ENCODE peak calls at places on chromosomes 6 and 20, in nine cellular contexts. One of them, this sample, is unnamed.

GRCh38 chr6:85460951-85461805 is 11.3 kb downstream of the NT5E start:
- DNase-seq in mesendoderm: no peak
- DNase-seq in left ventricle myocardium inferior: no peak
- DNase-seq in DND-41: peak; percentile 30
- DNase-seq in GM23338: no peak
- DNase-seq in hepatocyte: no peak
- DNase-seq in cardiac muscle cell: no peak
- DNase-seq in IMR-90: no peak
- DNase-seq in heart left ventricle: no peak
- DNase-seq in this sample: peak; percentile 61

GRCh38 chr6:5403076-5403475 is 141.8 kb downstream of the FARS2 start:
- DNase-seq in heart left ventricle: no peak
- DNase-seq in cardiac muscle cell: no peak
- DNase-seq in mesendoderm: no peak
- DNase-seq in left ventricle myocardium inferior: no peak
- DNase-seq in GM23338: no peak
- DNase-seq in IMR-90: no peak
- DNase-seq in hepatocyte: no peak
- DNase-seq in DND-41: no peak
- DNase-seq in this sample: no peak

GRCh38 chr6:137001287-137001976 is 43.3 kb downstream of the IL20RA start:
- DNase-seq in IMR-90: no peak
- DNase-seq in hepatocyte: peak; percentile 55
- DNase-seq in DND-41: no peak
- DNase-seq in mesendoderm: peak; percentile 26
- DNase-seq in cardiac muscle cell: no peak
- DNase-seq in left ventricle myocardium inferior: no peak
- DNase-seq in GM23338: peak; percentile 56
- DNase-seq in heart left ventricle: no peak
- DNase-seq in this sample: no peak

GRCh38 chr6:21079468-21080048 is 514.0 kb upstream of the SOX4 start:
- DNase-seq in heart left ventricle: no peak
- DNase-seq in left ventricle myocardium inferior: no peak
- DNase-seq in hepatocyte: peak; percentile 28
- DNase-seq in IMR-90: peak; percentile 20
- DNase-seq in cardiac muscle cell: no peak
- DNase-seq in DND-41: no peak
- DNase-seq in GM23338: no peak
- DNase-seq in mesendoderm: peak; percentile 94
- DNase-seq in this sample: no peak

GRCh38 chr20:39019805-39020325 is 57.7 kb downstream of the DHX35 start:
- DNase-seq in DND-41: no peak
- DNase-seq in heart left ventricle: no peak
- DNase-seq in GM23338: no peak
- DNase-seq in cardiac muscle cell: no peak
- DNase-seq in IMR-90: no peak
- DNase-seq in left ventricle myocardium inferior: no peak
- DNase-seq in hepatocyte: no peak
- DNase-seq in mesendoderm: no peak
- DNase-seq in this sample: no peak

GRCh38 chr6:29490055-29490454 is 2.3 kb upstream of the MAS1L start:
- DNase-seq in hepatocyte: no peak
- DNase-seq in cardiac muscle cell: no peak
- DNase-seq in mesendoderm: no peak
- DNase-seq in IMR-90: no peak
- DNase-seq in DND-41: no peak
- DNase-seq in GM23338: no peak
- DNase-seq in heart left ventricle: no peak
- DNase-seq in left ventricle myocardium inferior: no peak
- DNase-seq in this sample: no peak

GRCh38 chr6:56732517-56732916 is 89.8 kb upstream of the DST start:
- DNase-seq in cardiac muscle cell: no peak
- DNase-seq in left ventricle myocardium inferior: no peak
- DNase-seq in hepatocyte: no peak
- DNase-seq in IMR-90: no peak
- DNase-seq in mesendoderm: no peak
- DNase-seq in GM23338: no peak
- DNase-seq in heart left ventricle: no peak
- DNase-seq in DND-41: no peak
- DNase-seq in this sample: no peak

GRCh38 chr6:75723382-75723781 is 25.7 kb upstream of the MYO6 start:
- DNase-seq in GM23338: no peak
- DNase-seq in DND-41: no peak
- DNase-seq in heart left ventricle: no peak
- DNase-seq in IMR-90: no peak
- DNase-seq in mesendoderm: peak; percentile 4
- DNase-seq in hepatocyte: no peak
- DNase-seq in left ventricle myocardium inferior: no peak
- DNase-seq in cardiac muscle cell: no peak
- DNase-seq in this sample: no peak

GRCh38 chr6:80028591-80028990 is 24.1 kb downstream of the TTK start:
- DNase-seq in hepatocyte: no peak
- DNase-seq in heart left ventricle: no peak
- DNase-seq in DND-41: no peak
- DNase-seq in left ventricle myocardium inferior: no peak
- DNase-seq in GM23338: no peak
- DNase-seq in mesendoderm: no peak
- DNase-seq in cardiac muscle cell: no peak
- DNase-seq in IMR-90: no peak
- DNase-seq in this sample: no peak

GRCh38 chr6:132733288-132733687 is 19.4 kb upstream of the VNN1 start:
- DNase-seq in DND-41: no peak
- DNase-seq in GM23338: no peak
- DNase-seq in hepatocyte: no peak
- DNase-seq in cardiac muscle cell: no peak
- DNase-seq in left ventricle myocardium inferior: no peak
- DNase-seq in mesendoderm: no peak
- DNase-seq in IMR-90: peak; percentile 17
- DNase-seq in heart left ventricle: no peak
- DNase-seq in this sample: no peak

GRCh38 chr6:170222498-170223471 is 68.1 kb downstream of the DLL1 start:
- DNase-seq in DND-41: no peak
- DNase-seq in GM23338: no peak
- DNase-seq in IMR-90: no peak
- DNase-seq in cardiac muscle cell: no peak
- DNase-seq in left ventricle myocardium inferior: no peak
- DNase-seq in heart left ventricle: peak; percentile 23
- DNase-seq in hepatocyte: no peak
- DNase-seq in mesendoderm: no peak
- DNase-seq in this sample: no peak

DNA sequence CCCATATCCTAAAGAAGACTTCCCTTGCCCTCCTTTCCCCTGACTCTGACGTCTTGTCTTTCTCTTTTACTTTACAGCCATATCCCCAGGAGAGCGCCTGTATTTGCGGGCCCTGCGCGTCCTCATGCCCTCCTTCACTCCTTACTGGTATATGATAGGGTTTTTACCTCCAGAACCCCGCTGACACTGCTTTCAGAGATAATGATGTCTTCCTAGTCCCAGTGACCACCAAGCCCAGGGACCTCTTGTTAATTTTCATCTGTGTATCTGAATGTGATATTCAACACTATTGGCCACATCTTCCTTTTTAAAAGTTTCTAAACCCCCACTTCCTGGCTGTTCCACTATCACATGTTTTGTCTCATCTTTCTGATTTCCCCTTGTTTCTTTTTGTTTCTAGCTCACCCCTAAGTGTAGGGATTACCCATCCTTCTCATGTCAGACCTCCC is 102.0 kb downstream of the HIVEP1 start:
- DNase-seq in cardiac muscle cell: no peak
- DNase-seq in hepatocyte: no peak
- DNase-seq in IMR-90: no peak
- DNase-seq in DND-41: no peak
- DNase-seq in GM23338: no peak
- DNase-seq in heart left ventricle: no peak
- DNase-seq in mesendoderm: no peak
- DNase-seq in left ventricle myocardium inferior: no peak
- DNase-seq in this sample: no peak
- H3K4me1 ChIP-seq in cardiac muscle cell: peaks cover 4% of the 10 kb centered on the region
- H3K4me1 ChIP-seq in hepatocyte: no peaks in the 10 kb centered on the region
- H3K4me1 ChIP-seq in IMR-90: peaks cover 4% of the 10 kb centered on the region
- H3K4me1 ChIP-seq in DND-41: no peaks in the 10 kb centered on the region
- H3K4me1 ChIP-seq in GM23338: peaks cover 15% of the 10 kb centered on the region
- H3K4me1 ChIP-seq in heart left ventricle: no peaks in the 10 kb centered on the region
- H3K4me1 ChIP-seq in mesendoderm: peaks cover 1% of the 10 kb centered on the region
- H3K4me1 ChIP-seq in left ventricle myocardium inferior: peaks cover 21% of the 10 kb centered on the region
- H3K4me1 ChIP-seq in this sample: peaks cover 48% of the 10 kb centered on the region

GRCh38 chr6:52573295-52573694 is 3.6 kb downstream of the TRAM2 start:
- DNase-seq in hepatocyte: no peak
- DNase-seq in cardiac muscle cell: peak; percentile 56
- DNase-seq in heart left ventricle: no peak
- DNase-seq in left ventricle myocardium inferior: no peak
- DNase-seq in mesendoderm: peak; percentile 74
- DNase-seq in IMR-90: no peak
- DNase-seq in GM23338: peak; percentile 73
- DNase-seq in DND-41: no peak
- DNase-seq in this sample: no peak
- H3K4me3 ChIP-seq in hepatocyte: no peak overlapping the region
- H3K4me3 ChIP-seq in cardiac muscle cell: no peak overlapping the region
- H3K4me3 ChIP-seq in heart left ventricle: no peak overlapping the region
- H3K4me3 ChIP-seq in left ventricle myocardium inferior: no peak overlapping the region
- H3K4me3 ChIP-seq in mesendoderm: no peak overlapping the region
- H3K4me3 ChIP-seq in IMR-90: peak overlapping the region; percentile 88
- H3K4me3 ChIP-seq in GM23338: peak overlapping the region; percentile 30
- H3K4me3 ChIP-seq in DND-41: no peak overlapping the region
- H3K4me3 ChIP-seq in this sample: no peak overlapping the region

DNA sequence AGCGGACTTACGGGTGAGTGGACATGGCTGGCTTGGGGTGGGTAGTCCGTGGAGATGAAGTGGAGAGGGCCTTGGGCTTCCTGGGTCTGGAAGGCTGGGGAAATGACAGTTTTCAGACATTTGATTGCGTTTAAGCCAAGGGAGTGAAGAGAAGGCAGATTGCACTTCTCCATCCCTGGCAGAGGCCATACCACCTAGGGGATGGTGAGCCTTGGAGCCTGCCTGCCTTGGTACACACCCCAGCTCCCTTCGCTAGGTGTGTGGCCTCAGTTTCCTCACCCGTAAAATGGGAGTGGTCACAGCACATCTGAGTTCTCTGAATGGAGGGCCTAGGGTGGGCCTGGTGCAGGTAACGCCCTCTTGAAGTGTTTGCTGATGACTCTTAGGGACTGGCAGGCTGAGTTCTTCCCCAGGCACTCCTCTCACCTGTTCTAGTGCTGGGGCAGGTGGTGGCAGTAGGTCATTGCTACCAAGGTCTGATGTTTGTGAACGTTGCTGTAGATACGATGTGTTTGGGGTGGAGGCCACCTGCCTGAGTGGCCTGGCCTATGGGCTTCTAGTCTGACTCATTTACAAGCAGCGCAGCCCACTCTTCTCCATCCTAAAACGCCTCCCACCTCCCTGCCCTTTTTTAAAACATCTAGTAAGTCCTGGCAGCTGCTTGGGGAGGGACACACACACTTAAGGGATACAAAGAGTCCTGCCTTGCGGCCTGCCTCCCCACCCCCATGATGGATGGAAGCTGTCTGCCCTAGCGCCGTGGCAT is 2.3 kb downstream of the RBM38 start:
- DNase-seq in hepatocyte: no peak
- DNase-seq in cardiac muscle cell: no peak
- DNase-seq in left ventricle myocardium inferior: no peak
- DNase-seq in heart left ventricle: peak; percentile 15
- DNase-seq in mesendoderm: peak; percentile 58
- DNase-seq in IMR-90: no peak
- DNase-seq in GM23338: no peak
- DNase-seq in DND-41: no peak
- DNase-seq in this sample: no peak
- H3K4me1 ChIP-seq in hepatocyte: peaks cover 18% of the 10 kb centered on the region
- H3K4me1 ChIP-seq in cardiac muscle cell: peaks cover 60% of the 10 kb centered on the region
- H3K4me1 ChIP-seq in left ventricle myocardium inferior: peaks cover 88% of the 10 kb centered on the region
- H3K4me1 ChIP-seq in heart left ventricle: peaks cover 78% of the 10 kb centered on the region
- H3K4me1 ChIP-seq in mesendoderm: peaks cover 3% of the 10 kb centered on the region
- H3K4me1 ChIP-seq in IMR-90: peaks cover 9% of the 10 kb centered on the region
- H3K4me1 ChIP-seq in GM23338: peaks cover 2% of the 10 kb centered on the region
- H3K4me1 ChIP-seq in DND-41: peaks cover 57% of the 10 kb centered on the region
- H3K4me1 ChIP-seq in this sample: peaks cover 83% of the 10 kb centered on the region

GRCh38 chr20:19347943-19348456 is 135.6 kb downstream of the SLC24A3 start:
- DNase-seq in hepatocyte: no peak
- DNase-seq in left ventricle myocardium inferior: peak; percentile 16
- DNase-seq in IMR-90: no peak
- DNase-seq in heart left ventricle: no peak
- DNase-seq in mesendoderm: no peak
- DNase-seq in cardiac muscle cell: no peak
- DNase-seq in DND-41: no peak
- DNase-seq in GM23338: no peak
- DNase-seq in this sample: no peak
- H3K4me3 ChIP-seq in hepatocyte: no peak overlapping the region
- H3K4me3 ChIP-seq in left ventricle myocardium inferior: no peak overlapping the region
- H3K4me3 ChIP-seq in IMR-90: no peak overlapping the region
- H3K4me3 ChIP-seq in heart left ventricle: no peak overlapping the region
- H3K4me3 ChIP-seq in mesendoderm: no peak overlapping the region
- H3K4me3 ChIP-seq in cardiac muscle cell: no peak overlapping the region
- H3K4me3 ChIP-seq in DND-41: no peak overlapping the region
- H3K4me3 ChIP-seq in GM23338: no peak overlapping the region
- H3K4me3 ChIP-seq in this sample: no peak overlapping the region